ENCODE peak calls at places on chromosomes 3 and 15, in eight cellular contexts. E is A549, C is body of pancreas, V is Peyer's patch, U is spleen, Q is prostate gland, K is breast epithelium, P is K562. X is an unnamed sample. For H3K4me1, the result is how much of the 10 kb centered on the place peaks cover.

GRCh38 chr3:146275476-146275875 is 24.6 kb upstream of the PLSCR4 start:
- DNase-seq in E (no peak), Q (no peak), U (no peak), C (no peak), P (no peak), V (no peak), K (no peak), X (no peak)

GRCh38 chr3:66756468-66757036 is 241.6 kb upstream of the KBTBD8 start:
- DNase-seq in E (no peak), P (no peak), V (no peak), C (no peak), K (no peak), U (no peak), Q (no peak), X (no peak)

GRCh38 chr15:57505949-57506391 is 85.7 kb upstream of the MYZAP start:
- DNase-seq in C (peak), E (peak), K (peak), V (peak), U (no peak), Q (peak), P (no peak), X (no peak)

GRCh38 chr3:193176690-193177089 is 64.3 kb upstream of the PLAAT1 start:
- DNase-seq in E (no peak), V (no peak), P (peak), C (no peak), Q (no peak), U (no peak), K (no peak), X (no peak)

GRCh38 chr3:99747915-99748314 is 69.7 kb upstream of the CMSS1 start:
- DNase-seq in V (no peak), P (no peak), Q (no peak), E (peak), K (no peak), C (no peak), U (no peak), X (no peak)

GRCh38 chr3:160478338-160478737 is 28.8 kb upstream of the TRIM59 start:
- DNase-seq in P (no peak), E (no peak), Q (no peak), V (no peak), K (no peak), C (no peak), U (no peak), X (no peak)

GRCh38 chr3:28542351-28542750 is 193.7 kb upstream of the AZI2 start:
- DNase-seq in K (no peak), C (no peak), Q (no peak), U (no peak), E (no peak), P (no peak), V (no peak), X (no peak)

GRCh38 chr15:67186226-67186649 is 68.2 kb downstream of the AAGAB start:
- DNase-seq in K (no peak), E (peak), U (no peak), P (no peak), Q (peak), C (peak), V (no peak), X (peak)

GRCh38 chr3:41710646-41711388 is 251.1 kb downstream of the ULK4 start:
- DNase-seq in Q (no peak), K (no peak), E (peak), U (no peak), V (no peak), C (no peak), P (no peak), X (no peak)

GRCh38 chr3:189962466-189962865 is 158.2 kb downstream of the P3H2 start:
- DNase-seq in K (no peak), P (no peak), V (no peak), U (no peak), E (no peak), Q (no peak), C (no peak), X (no peak)

GRCh38 chr3:189964623-189965022 is 156.1 kb downstream of the P3H2 start:
- DNase-seq in K (no peak), E (no peak), Q (no peak), V (no peak), P (no peak), C (no peak), U (no peak), X (no peak)

GRCh38 chr3:189961525-189962161 is 159.1 kb downstream of the P3H2 start:
- DNase-seq in U (peak), V (peak), E (peak), C (peak), P (peak), K (peak), Q (peak), X (peak)

GRCh38 chr3:189966843-189967242 is 153.9 kb downstream of the P3H2 start:
- DNase-seq in C (no peak), Q (no peak), E (no peak), V (no peak), K (no peak), P (no peak), U (no peak), X (no peak)

DNA sequence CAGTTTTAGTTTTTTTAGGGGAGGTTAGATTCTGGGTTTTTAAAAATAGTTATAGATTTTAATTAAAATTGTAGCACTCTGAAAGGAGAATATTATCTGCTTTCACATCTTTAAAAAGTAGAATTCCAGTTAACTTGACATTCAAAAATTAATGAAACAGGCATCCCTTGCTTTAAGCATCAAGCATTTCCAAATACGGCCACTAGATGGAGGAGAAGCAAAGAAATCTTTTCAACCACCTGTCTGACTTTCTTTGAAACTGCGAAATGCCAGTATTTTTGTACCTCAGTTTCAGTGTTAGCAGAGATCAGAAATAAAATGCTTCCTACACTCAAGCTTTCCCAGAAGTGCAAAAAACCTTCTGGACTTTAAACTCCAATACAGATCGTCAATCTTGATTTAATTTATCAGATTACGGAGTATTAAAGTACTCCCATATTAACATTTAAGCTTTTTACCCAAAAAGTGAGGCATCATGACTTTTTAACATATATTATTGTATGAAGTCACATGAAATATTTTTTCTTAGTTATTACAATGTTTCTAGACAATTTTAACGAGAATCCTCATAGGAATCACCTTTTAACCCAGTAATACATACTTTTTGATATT is 153.3 kb downstream of the P3H2 start:
- DNase-seq in V (no peak), U (no peak), C (no peak), P (peak), Q (peak), K (no peak), E (peak), X (no peak)
- TF ChIP-seq POLR2A in V (no peak), U (no peak), C (no peak), P (no peak), Q (no peak), K (no peak), E (no peak), X (no peak)

GRCh38 chr3:32839714-32840085 is 21.9 kb downstream of the TRIM71 start:
- DNase-seq in C (no peak), E (no peak), U (no peak), K (no peak), Q (no peak), P (no peak), V (no peak), X (no peak)
- H3K4me1 ChIP-seq in C (under half), E (under half), U (under half), K (under half), Q (under half), P (under half), V (under half), X (under half)

DNA sequence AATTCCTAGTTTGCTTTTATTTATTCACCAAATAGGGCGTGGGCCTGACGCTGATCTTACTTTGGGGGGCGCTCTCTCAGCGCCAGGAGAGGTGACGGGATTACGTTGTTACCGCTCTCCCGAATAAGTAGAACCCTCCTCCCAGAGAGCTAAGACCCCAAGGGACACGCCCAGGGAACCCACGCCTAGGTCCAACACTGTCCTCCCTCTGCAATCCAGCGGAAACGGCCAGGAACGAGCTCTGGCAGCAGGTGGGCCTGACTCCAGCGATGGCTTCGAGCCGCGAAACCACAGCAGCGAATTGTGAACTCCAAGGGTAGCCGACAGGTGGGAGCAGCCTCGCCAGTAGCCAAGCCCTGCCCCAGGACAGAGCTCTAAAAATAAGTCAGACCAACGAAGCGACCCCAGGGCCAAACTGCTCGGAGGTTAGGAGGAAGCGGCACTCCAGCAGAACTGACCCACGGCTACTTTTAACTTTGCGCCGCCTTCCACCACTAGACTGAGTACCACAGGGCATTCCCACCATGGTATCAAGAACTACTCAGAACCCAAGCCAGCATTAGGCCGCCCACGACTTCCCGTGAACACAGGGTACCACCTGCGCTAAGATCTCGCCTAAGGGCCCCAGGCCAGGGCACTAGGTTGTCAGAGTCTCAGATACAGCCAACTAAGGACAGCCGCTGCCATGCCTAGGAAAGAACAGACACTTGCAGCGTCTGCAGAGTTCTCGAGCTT is 1.6 kb upstream of the SIN3A start:
- DNase-seq in V (peak), K (peak), E (peak), Q (peak), C (peak), U (peak), P (no peak), X (peak)
- TF ChIP-seq CTCF in V (no peak), K (no peak), E (peak), Q (no peak), C (no peak), U (no peak), P (peak), X (no peak)

GRCh38 chr3:50156991-50157493 is 1.9 kb downstream of the SEMA3F start:
- DNase-seq in E (no peak), V (no peak), K (no peak), U (no peak), P (peak), Q (peak), C (no peak), X (no peak)
- TF ChIP-seq POLR2A in E (no peak), V (peak), K (no peak), U (no peak), P (no peak), Q (peak), C (no peak), X (no peak)

GRCh38 chr3:43290961-43291360 is 4.6 kb downstream of the SNRK start:
- DNase-seq in P (no peak), V (no peak), K (no peak), C (no peak), E (no peak), Q (no peak), U (no peak), X (no peak)
- H3K4me1 ChIP-seq in P (under half), V (under half), K (under half), C (half or more), E (under half), Q (under half), U (half or more), X (half or more)

GRCh38 chr15:97904196-97904572 is 56.3 kb upstream of the ARRDC4 start:
- DNase-seq in V (peak), P (peak), C (peak), U (peak), Q (peak), E (peak), K (peak), X (peak)
- TF ChIP-seq CTCF in V (peak), P (peak), C (peak), U (peak), Q (no peak), E (peak), K (peak), X (peak)

GRCh38 chr3:186570096-186570940 is at the start of gene DNAJB11:
- DNase-seq in U (peak), E (peak), P (peak), C (peak), K (peak), Q (peak), V (peak), X (peak)
- TF ChIP-seq POLR2A in U (peak), E (peak), P (peak), C (peak), K (peak), Q (peak), V (peak), X (peak)

GRCh38 chr3:47295322-47295721 is 12.6 kb downstream of the KLHL18 start:
- DNase-seq in U (no peak), K (no peak), E (no peak), V (no peak), P (no peak), Q (no peak), C (no peak), X (no peak)
- H3K4me1 ChIP-seq in U (half or more), K (under half), E (under half), V (under half), P (half or more), Q (under half), C (under half), X (under half)

GRCh38 chr15:93658026-93658790 is 569.2 kb upstream of the RGMA start:
- DNase-seq in K (no peak), P (no peak), V (no peak), Q (no peak), C (no peak), U (no peak), E (no peak), X (no peak)

GRCh38 chr15:93656041-93656440 is 567.0 kb upstream of the RGMA start:
- DNase-seq in V (no peak), P (no peak), U (no peak), Q (no peak), E (no peak), K (no peak), C (no peak), X (no peak)
- TF ChIP-seq CTCF in V (no peak), P (no peak), U (no peak), Q (no peak), E (no peak), K (no peak), C (no peak), X (no peak)

GRCh38 chr3:112653881-112654300 is 12.9 kb upstream of the CCDC80 start:
- DNase-seq in V (no peak), P (no peak), U (no peak), C (no peak), K (no peak), E (peak), Q (no peak), X (no peak)
- TF ChIP-seq POLR2A in V (no peak), P (no peak), U (no peak), C (no peak), K (no peak), E (no peak), Q (no peak), X (no peak)

X was measured in gastrocnemius medialis.